ENCODE peak calls at places on chromosomes 1 and 21, in six cellular contexts. J is lower leg skin, M is NB4, T is fibroblast of lung, C is A549, O is mucosa of descending colon. H is an unnamed sample.

GRCh38 chr21:38175321-38175720 is 81.5 kb upstream of the KCNJ15 start:
- DNase-seq in J (no peak), M (no peak), T (no peak), C (no peak), O (no peak), H (no peak)

GRCh38 chr1:244851546-244852231 is 12.7 kb downstream of the HNRNPU start:
- DNase-seq in J (no peak), M (no peak), T (no peak), C (no peak), O (no peak), H (no peak)

GRCh38 chr1:39183503-39184353 is 20.8 kb upstream of the MACF1 start:
- DNase-seq in J (peak; percentile 80), M (peak; percentile 82), T (peak; percentile 85), C (peak; percentile 60), O (peak; percentile 68), H (peak; percentile 98)

GRCh38 chr1:153120945-153121344 is 7.6 kb upstream of the SPRR2F start:
- DNase-seq in J (no peak), M (no peak), T (no peak), C (no peak), O (no peak), H (no peak)

GRCh38 chr21:27759091-27759659 is 792.3 kb upstream of the ADAMTS5 start:
- DNase-seq in J (no peak), M (no peak), T (no peak), C (no peak), O (no peak), H (peak; percentile 21)

GRCh38 chr1:100746542-100746932 is 27.0 kb downstream of the VCAM1 start:
- DNase-seq in J (no peak), M (no peak), T (no peak), C (no peak), O (no peak), H (peak; percentile 32)

GRCh38 chr1:99264201-99265021 is at the start of gene PLPPR4:
- DNase-seq in J (peak; percentile 20), M (no peak), T (peak; percentile 62), C (no peak), O (peak; percentile 48), H (peak; percentile 15)

GRCh38 chr21:22352088-22352487 is 1353.9 kb downstream of the NCAM2 start:
- DNase-seq in J (no peak), M (peak; percentile 5), T (no peak), C (no peak), O (no peak), H (peak; percentile 67)

GRCh38 chr21:42336065-42336464 is 14.7 kb downstream of the TFF2 start:
- DNase-seq in J (no peak), M (no peak), T (peak; percentile 3), C (no peak), O (no peak), H (peak; percentile 13)

GRCh38 chr1:241822846-241823245 is 25.2 kb upstream of the EXO1 start:
- DNase-seq in J (no peak), M (no peak), T (no peak), C (no peak), O (no peak), H (no peak)

GRCh38 chr1:19154876-19155275 is 55.2 kb downstream of the UBR4 start:
- DNase-seq in J (no peak), M (no peak), T (no peak), C (no peak), O (peak; percentile 71), H (no peak)

GRCh38 chr1:3063379-3064295 is 5.4 kb upstream of the PRDM16 start:
- DNase-seq in J (no peak), M (no peak), T (no peak), C (no peak), O (peak; percentile 51), H (no peak)

GRCh38 chr1:21865943-21866628 is 54.0 kb downstream of the LDLRAD2 start:
- DNase-seq in J (no peak), M (peak; percentile 74), T (no peak), C (no peak), O (no peak), H (no peak)

GRCh38 chr1:39540504-39541031 is 36.0 kb downstream of the PABPC4 start:
- DNase-seq in J (peak; percentile 74), M (no peak), T (peak; percentile 34), C (no peak), O (no peak), H (peak; percentile 88)

GRCh38 chr21:27837933-27838332 is 871.0 kb upstream of the ADAMTS5 start:
- DNase-seq in J (peak; percentile 28), M (no peak), T (no peak), C (no peak), O (no peak), H (no peak)

GRCh38 chr1:42788021-42788420 is 3.2 kb downstream of the TMEM269 start:
- DNase-seq in J (no peak), M (no peak), T (no peak), C (no peak), O (no peak), H (no peak)

GRCh38 chr21:25638634-25639166 is 358 bp upstream of the JAM2 start:
- DNase-seq in J (no peak), M (no peak), T (peak; percentile 15), C (no peak), O (no peak), H (no peak)

GRCh38 chr1:29743264-29743663 is 506.9 kb downstream of the PTPRU start:
- DNase-seq in J (no peak), M (no peak), T (no peak), C (no peak), O (no peak), H (no peak)

GRCh38 chr1:8427493-8427892 is 109.6 kb downstream of the SLC45A1 start:
- DNase-seq in J (no peak), M (peak; percentile 90), T (no peak), C (no peak), O (no peak), H (no peak)

GRCh38 chr1:245807306-245807705 is 652.5 kb downstream of the KIF26B start:
- DNase-seq in J (no peak), M (peak; percentile 95), T (peak; percentile 76), C (no peak), O (no peak), H (no peak)

GRCh38 chr1:66246371-66247262 is 287.3 kb upstream of the SGIP1 start:
- DNase-seq in J (no peak), M (no peak), T (peak; percentile 51), C (no peak), O (no peak), H (no peak)

GRCh38 chr1:155128755-155129473 is 1.2 kb downstream of the EFNA1 start:
- DNase-seq in J (no peak), M (no peak), T (no peak), C (no peak), O (peak; percentile 77), H (peak; percentile 75)

GRCh38 chr1:31423418-31423947 is 10.5 kb downstream of the SERINC2 start:
- DNase-seq in J (no peak), M (peak; percentile 65), T (no peak), C (no peak), O (peak; percentile 68), H (no peak)

GRCh38 chr1:200194477-200194876 is 167.0 kb downstream of the NR5A2 start:
- DNase-seq in J (no peak), M (no peak), T (no peak), C (no peak), O (no peak), H (no peak)

GRCh38 chr1:14631421-14631820 is 32.9 kb downstream of the KAZN start:
- DNase-seq in J (no peak), M (no peak), T (no peak), C (no peak), O (no peak), H (no peak)
- TF ChIP-seq CTCF in J (no peak), M (no peak), T (no peak), C (no peak), O (no peak), H (no peak)

GRCh38 chr21:37079211-37079824 is 6.3 kb downstream of the TTC3 start:
- DNase-seq in J (no peak), M (peak; percentile 58), T (no peak), C (no peak), O (no peak), H (peak; percentile 42)
- TF ChIP-seq CTCF in J (no peak), M (peak; percentile 35), T (no peak), C (no peak), O (no peak), H (peak; percentile 29)

GRCh38 chr1:230069813-230070212 is 2.8 kb downstream of the GALNT2 start:
- DNase-seq in J (no peak), M (no peak), T (no peak), C (no peak), O (no peak), H (no peak)

GRCh38 chr1:230067441-230067870 is 418 bp downstream of the GALNT2 start:
- DNase-seq in J (no peak), M (peak; percentile 66), T (peak; percentile 49), C (peak; percentile 41), O (peak; percentile 67), H (peak; percentile 79)

GRCh38 chr1:230068952-230069684 is 2.1 kb downstream of the GALNT2 start:
- DNase-seq in J (no peak), M (peak; percentile 28), T (no peak), C (no peak), O (no peak), H (peak; percentile 62)

GRCh38 chr1:230066466-230067404 is at the start of gene GALNT2:
- DNase-seq in J (peak; percentile 79), M (peak; percentile 95), T (peak; percentile 82), C (peak; percentile 95), O (peak; percentile 95), H (peak; percentile 94)

GRCh38 chr1:230067871-230068814 is 1.1 kb downstream of the GALNT2 start:
- DNase-seq in J (no peak), M (peak; percentile 53), T (peak; percentile 38), C (peak; percentile 43), O (peak; percentile 62), H (peak; percentile 60)
- TF ChIP-seq CTCF in J (no peak), M (no peak), T (peak; percentile 12), C (no peak), O (no peak), H (peak; percentile 6)

GRCh38 chr1:239918633-239919032 is 173.1 kb upstream of the FMN2 start:
- DNase-seq in J (no peak), M (no peak), T (no peak), C (no peak), O (no peak), H (no peak)

GRCh38 chr1:239909894-239910293 is 181.8 kb upstream of the FMN2 start:
- DNase-seq in J (peak; percentile 23), M (peak; percentile 86), T (peak; percentile 58), C (no peak), O (peak; percentile 74), H (peak; percentile 97)

GRCh38 chr1:239913141-239913585 is 178.5 kb upstream of the FMN2 start:
- DNase-seq in J (no peak), M (no peak), T (no peak), C (no peak), O (no peak), H (peak; percentile 82)

GRCh38 chr1:239912471-239912870 is 179.2 kb upstream of the FMN2 start:
- DNase-seq in J (no peak), M (no peak), T (peak; percentile 39), C (no peak), O (no peak), H (peak; percentile 93)

DNA sequence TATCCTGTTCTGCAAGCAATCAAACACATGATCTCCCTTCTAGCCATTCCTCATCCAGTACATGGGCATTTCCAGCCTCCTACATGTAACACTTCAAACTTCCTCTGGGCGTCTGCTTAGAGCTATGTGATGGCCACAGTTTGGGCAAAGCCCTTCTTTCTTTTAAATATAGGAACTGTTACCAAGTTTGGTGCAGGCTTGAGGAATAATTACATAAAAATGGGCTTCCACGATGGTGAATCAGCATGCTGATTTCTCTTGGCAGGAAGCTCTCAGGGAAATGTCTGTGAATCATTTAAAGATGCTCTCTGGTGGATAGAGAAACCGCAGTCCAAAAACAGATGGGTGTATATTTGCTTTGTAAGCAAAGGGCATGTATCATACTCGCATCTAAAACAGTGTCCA is 176.9 kb upstream of the FMN2 start:
- DNase-seq in J (no peak), M (no peak), T (peak; percentile 91), C (peak; percentile 18), O (no peak), H (peak; percentile 94)
- TF ChIP-seq CTCF in J (no peak), M (no peak), T (no peak), C (no peak), O (no peak), H (peak; percentile 18)